ENCODE peak calls at places on chromosome 16, in seven cellular contexts. O is activated naive CD4-positive, alpha-beta T cell treated with anti-CD3 and anti-CD28 coated beads, Interleukin-2, amount 50 U/mL, for 72 hours; J is A549; N is CD4-positive, alpha-beta T cell; T is testis; F is left ventricle myocardium superior; D is Caco-2. X is an unnamed sample.

GRCh38 chr16:88820335-88821025 is 8.8 kb upstream of the APRT start:
- DNase-seq in T (no peak), O (no peak), N (no peak), J (no peak), F (no peak), D (no peak), X (no peak)

GRCh38 chr16:30375830-30376229 is 1.2 kb downstream of the MYL11 start:
- DNase-seq in F (peak; percentile 27), J (no peak), O (no peak), T (no peak), D (no peak), N (no peak), X (no peak)

GRCh38 chr16:20175358-20175757 is 101.7 kb upstream of the GPR139 start:
- DNase-seq in T (no peak), N (no peak), O (no peak), F (no peak), D (no peak), J (no peak), X (no peak)

GRCh38 chr16:79599256-79599836 is 1.2 kb downstream of the MAF start:
- DNase-seq in F (peak; percentile 53), D (peak; percentile 36), T (no peak), J (peak; percentile 16), O (peak; percentile 37), N (no peak), X (peak; percentile 27)

GRCh38 chr16:11188801-11189740 is 66.9 kb downstream of the SOCS1 start:
- DNase-seq in N (no peak), T (no peak), J (no peak), O (no peak), D (no peak), F (no peak), X (no peak)

GRCh38 chr16:27465483-27465879 is 63.5 kb downstream of the IL21R start:
- DNase-seq in N (no peak), J (no peak), F (no peak), D (peak; percentile 61), T (no peak), O (no peak), X (no peak)

GRCh38 chr16:20897253-20897896 is 2.8 kb downstream of the DCUN1D3 start:
- DNase-seq in D (no peak), T (no peak), F (no peak), J (no peak), N (no peak), O (no peak), X (no peak)

GRCh38 chr16:4882261-4882632 is 35.0 kb downstream of the UBN1 start:
- DNase-seq in O (no peak), D (no peak), J (no peak), T (no peak), N (no peak), F (no peak), X (no peak)

GRCh38 chr16:15502041-15502725 is 67.8 kb downstream of the BMERB1 start:
- DNase-seq in O (no peak), D (peak; percentile 5), T (no peak), N (no peak), F (no peak), J (peak; percentile 94), X (no peak)

GRCh38 chr16:81204794-81205680 is 33.5 kb upstream of the BCO1 start:
- DNase-seq in T (peak; percentile 29), O (peak; percentile 51), J (peak; percentile 63), D (peak; percentile 55), F (no peak), N (peak; percentile 43), X (no peak)

GRCh38 chr16:75319513-75320401 is 68.3 kb upstream of the BCAR1 start:
- DNase-seq in T (no peak), D (no peak), F (no peak), N (no peak), J (no peak), O (no peak), X (no peak)

GRCh38 chr16:17173134-17173729 is 297.5 kb downstream of the XYLT1 start:
- DNase-seq in O (no peak), J (no peak), T (peak; percentile 47), F (peak; percentile 36), D (no peak), N (no peak), X (no peak)

GRCh38 chr16:1261131-1261917 is 5.5 kb downstream of the TPSD1 start:
- DNase-seq in O (peak; percentile 25), D (peak; percentile 37), J (no peak), T (no peak), F (no peak), N (no peak), X (no peak)

GRCh38 chr16:1331712-1332617 is 1.5 kb upstream of the BAIAP3 start:
- DNase-seq in O (no peak), F (peak; percentile 72), D (peak; percentile 60), N (peak; percentile 38), T (no peak), J (peak; percentile 94), X (peak; percentile 59)

GRCh38 chr16:23317266-23317661 is 15.2 kb downstream of the SCNN1B start:
- DNase-seq in T (no peak), F (no peak), D (no peak), O (no peak), J (no peak), N (no peak), X (no peak)

GRCh38 chr16:2095918-2096582 is 39.6 kb downstream of the PKD1 start:
- DNase-seq in D (no peak), J (no peak), T (no peak), O (no peak), N (no peak), F (no peak), X (no peak)

GRCh38 chr16:63789603-63790002 is 1332.3 kb downstream of the CDH11 start:
- DNase-seq in F (no peak), J (no peak), O (no peak), D (no peak), T (peak; percentile 44), N (no peak), X (no peak)

GRCh38 chr16:11784048-11784780 is 12.8 kb downstream of the ZC3H7A start:
- DNase-seq in J (no peak), F (no peak), D (no peak), T (no peak), O (no peak), N (no peak), X (no peak)

GRCh38 chr16:86611517-86611840 is 33.1 kb downstream of the FOXL1 start:
- DNase-seq in D (no peak), J (no peak), N (no peak), T (no peak), O (no peak), F (peak; percentile 46), X (no peak)

GRCh38 chr16:84754353-84754856 is 54.6 kb downstream of the USP10 start:
- DNase-seq in F (no peak), T (peak; percentile 88), D (peak; percentile 85), J (peak; percentile 78), O (peak; percentile 79), N (peak; percentile 67), X (no peak)

GRCh38 chr16:2512920-2513404 is 790 bp upstream of the ATP6V0C start:
- DNase-seq in T (no peak), O (no peak), N (peak; percentile 36), D (peak; percentile 54), J (no peak), F (no peak), X (no peak)

GRCh38 chr16:2777231-2777902 is at the start of gene ELOB:
- DNase-seq in T (peak; percentile 86), F (peak; percentile 94), D (peak; percentile 89), J (peak; percentile 89), O (peak; percentile 92), N (peak; percentile 90), X (peak; percentile 92)

GRCh38 chr16:57534881-57535658 is 1.3 kb downstream of the CCDC102A start:
- DNase-seq in F (no peak), T (peak; percentile 10), J (no peak), O (no peak), N (no peak), D (no peak), X (no peak)

GRCh38 chr16:48158296-48158695 is 2.5 kb upstream of the ABCC12 start:
- DNase-seq in N (no peak), J (peak; percentile 21), F (no peak), T (no peak), O (peak; percentile 44), D (no peak), X (no peak)

GRCh38 chr16:58026705-58027340 is 1.3 kb downstream of the MMP15 start:
- DNase-seq in O (peak; percentile 21), F (peak; percentile 52), T (no peak), J (peak; percentile 26), D (peak; percentile 38), N (no peak), X (no peak)

GRCh38 chr16:26475579-26475978 is 591.1 kb upstream of the C16orf82 start:
- DNase-seq in N (no peak), F (no peak), O (no peak), J (no peak), T (no peak), D (no peak), X (no peak)

GRCh38 chr16:25264599-25264998 is 7.0 kb upstream of the ZKSCAN2 start:
- DNase-seq in F (no peak), O (no peak), D (peak; percentile 27), N (no peak), J (no peak), T (no peak), X (no peak)

X was measured in activated B cell treated with CpG ODN at 0.5 μM for 24 hours.